ENCODE peak calls at places on chromosome 12, in five cellular contexts. Y is lower lobe of right lung, T is PC-9, Q is IMR-90, J is astrocyte of the spinal cord. B is an unnamed sample.

GRCh38 chr12:107441906-107442305 is 243.7 kb upstream of the PWP1 start:
- DNase-seq in J (peak), Y (no peak), Q (peak), T (no peak), B (peak)

GRCh38 chr12:29148958-29149690 is at the start of gene FAR2:
- DNase-seq in Y (peak), Q (no peak), J (peak), T (peak), B (peak)

GRCh38 chr12:131088701-131089525 is 135.2 kb downstream of the ADGRD1 start:
- DNase-seq in J (no peak), Y (peak), T (no peak), Q (no peak), B (no peak)

GRCh38 chr12:50515587-50515986 is 10.8 kb downstream of the DIP2B start:
- DNase-seq in Y (no peak), Q (no peak), T (no peak), J (no peak), B (no peak)

GRCh38 chr12:31897791-31898503 is 61.3 kb upstream of the RESF1 start:
- DNase-seq in Q (no peak), T (peak), J (peak), Y (peak), B (peak)

GRCh38 chr12:117069926-117070900 is 29.0 kb downstream of the TESC start:
- DNase-seq in Q (no peak), T (no peak), Y (peak), J (no peak), B (no peak)

GRCh38 chr12:3597526-3598210 is 106.7 kb downstream of the PRMT8 start:
- DNase-seq in J (no peak), Q (no peak), Y (no peak), T (no peak), B (no peak)

GRCh38 chr12:69389836-69390235 is 30.3 kb downstream of the YEATS4 start:
- DNase-seq in T (no peak), Q (peak), J (peak), Y (no peak), B (peak)

GRCh38 chr12:76515271-76515670 is 44.3 kb downstream of the OSBPL8 start:
- DNase-seq in T (no peak), Y (no peak), Q (no peak), J (no peak), B (no peak)

GRCh38 chr12:106985479-106985878 is 1.5 kb downstream of the MTERF2 start:
- DNase-seq in J (no peak), T (no peak), Y (no peak), Q (no peak), B (no peak)

GRCh38 chr12:123094349-123095073 is 56.4 kb downstream of the PITPNM2 start:
- DNase-seq in T (peak), J (peak), Q (peak), Y (no peak), B (peak)

GRCh38 chr12:116492703-116493324 is 66.4 kb upstream of the MAP1LC3B2 start:
- DNase-seq in Y (no peak), T (peak), J (peak), Q (peak), B (peak)

GRCh38 chr12:96472384-96472783 is 17.0 kb upstream of the CFAP54 start:
- DNase-seq in Y (no peak), T (no peak), Q (no peak), J (no peak), B (no peak)

GRCh38 chr12:91846466-91847055 is 299.1 kb downstream of the BTG1 start:
- DNase-seq in J (no peak), Q (peak), T (no peak), Y (no peak), B (peak)

GRCh38 chr12:19572920-19573558 is 133.7 kb downstream of the AEBP2 start:
- DNase-seq in Y (no peak), T (peak), Q (peak), J (peak), B (peak)

GRCh38 chr12:107929436-107929835 is 154.9 kb downstream of the ASCL4 start:
- DNase-seq in J (peak), T (no peak), Q (peak), Y (no peak), B (peak)

GRCh38 chr12:124436366-124436765 is 131.0 kb downstream of the NCOR2 start:
- DNase-seq in T (no peak), Y (no peak), J (no peak), Q (peak), B (no peak)

GRCh38 chr12:108302471-108303311 is 36.4 kb downstream of the CMKLR1 start:
- DNase-seq in Y (peak), Q (no peak), J (peak), T (peak), B (peak)

GRCh38 chr12:90305379-90305778 is 596.7 kb upstream of the ATP2B1 start:
- DNase-seq in T (peak), Q (no peak), J (no peak), Y (no peak), B (no peak)

GRCh38 chr12:124501827-124502226 is 65.6 kb downstream of the NCOR2 start:
- DNase-seq in J (no peak), Q (no peak), T (no peak), Y (no peak), B (peak)

GRCh38 chr12:93873561-93873960 is 196.4 kb downstream of the CRADD start:
- DNase-seq in T (no peak), Y (no peak), Q (no peak), J (no peak), B (no peak)

GRCh38 chr12:124581299-124581698 is 13.9 kb upstream of the NCOR2 start:
- DNase-seq in Q (no peak), T (no peak), Y (no peak), J (no peak), B (no peak)

GRCh38 chr12:122137681-122138080 is 36.3 kb downstream of the IL31 start:
- DNase-seq in Y (no peak), T (no peak), Q (no peak), J (no peak), B (no peak)

GRCh38 chr12:109944975-109945374 is 44.9 kb downstream of the TCHP start:
- DNase-seq in Q (peak), J (peak), Y (no peak), T (no peak), B (peak)

GRCh38 chr12:93844385-93844784 is 167.2 kb downstream of the CRADD start:
- DNase-seq in J (no peak), T (no peak), Q (no peak), Y (no peak), B (no peak)

GRCh38 chr12:115870527-115870926 is 407.0 kb downstream of the MED13L start:
- DNase-seq in J (no peak), Q (no peak), Y (no peak), T (no peak), B (no peak)

DNA sequence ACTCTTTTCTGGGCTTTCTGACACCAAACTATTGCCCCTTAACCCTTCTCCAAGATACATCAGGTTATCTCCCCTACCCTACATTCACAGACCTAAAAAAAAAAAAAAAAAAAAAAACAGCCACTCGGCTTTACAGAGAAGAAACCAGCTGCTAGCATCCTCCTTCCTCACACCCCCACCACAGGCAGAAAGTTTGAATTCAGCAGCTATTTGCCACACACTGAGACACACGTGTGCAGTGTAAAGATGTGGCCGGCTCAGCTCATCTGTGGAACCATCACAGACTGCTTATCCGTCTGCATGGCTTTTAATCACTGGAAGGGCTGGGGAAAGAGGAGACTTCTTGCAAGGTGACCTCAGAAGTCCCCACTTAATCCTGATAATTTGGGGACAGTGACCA is 50.1 kb downstream of the VWF start:
- DNase-seq in Y (no peak), T (no peak), Q (no peak), J (peak), B (peak)
- H3K4me3 ChIP-seq in Y (peak), T (no peak), Q (no peak), J (no peak), B (no peak)

DNA sequence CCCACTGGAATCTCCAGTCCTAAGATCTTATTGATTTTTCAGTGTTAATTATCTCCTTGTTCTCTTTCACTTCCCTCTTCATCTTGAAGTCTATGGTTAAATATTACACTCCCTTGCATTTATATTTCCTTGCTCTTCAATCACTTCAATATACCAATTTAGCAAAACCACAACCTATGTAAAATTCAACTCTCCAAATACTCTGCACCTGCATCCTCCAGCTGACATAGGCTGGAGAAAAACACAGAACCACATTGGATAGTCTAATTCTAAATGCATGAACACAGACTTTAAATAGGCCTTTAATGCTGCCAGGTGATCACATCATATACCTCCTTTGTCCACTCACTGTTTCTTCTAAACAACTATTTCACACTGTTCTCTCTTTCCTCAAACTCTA is 253.8 kb upstream of the GARIN6 start:
- DNase-seq in J (no peak), Q (no peak), T (no peak), Y (no peak), B (no peak)
- TF ChIP-seq CTCF in J (no peak), Q (no peak), T (no peak), Y (no peak), B (no peak)

DNA sequence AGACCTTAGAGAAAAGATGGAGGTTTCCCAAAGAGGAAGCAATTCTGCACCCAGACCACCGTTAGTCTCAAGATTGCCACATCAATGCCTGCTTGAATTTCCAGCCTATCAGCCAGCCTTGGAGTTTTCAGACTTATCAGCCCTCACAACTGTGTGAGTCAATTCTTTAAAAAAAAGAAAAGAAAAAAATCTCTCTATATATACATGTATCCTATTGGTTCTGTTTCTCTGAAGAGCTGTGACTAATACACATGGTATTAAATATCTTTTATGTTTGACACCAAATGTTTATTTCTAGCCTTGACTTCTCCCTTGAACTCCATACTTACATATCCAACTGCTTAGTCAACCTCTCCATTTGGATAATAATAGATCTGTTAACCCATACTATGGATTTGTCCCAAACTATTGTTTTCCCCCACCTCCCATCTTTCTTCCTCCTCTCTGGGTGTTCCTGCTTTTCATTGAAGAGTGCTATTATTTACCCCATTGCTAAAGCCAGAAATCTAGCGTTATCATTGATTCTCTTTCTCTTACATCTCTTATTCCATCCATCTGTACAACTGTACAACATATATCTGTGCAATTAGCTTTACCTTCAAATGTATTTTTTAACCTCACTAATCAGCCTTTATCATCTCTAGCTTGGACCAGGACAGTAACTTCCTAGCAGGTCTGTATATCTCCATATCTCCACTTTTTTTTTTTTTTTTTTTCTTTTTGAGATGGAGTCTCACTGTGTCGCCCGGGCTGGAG is 22.7 kb upstream of the EID3 start:
- DNase-seq in J (peak), Q (peak), T (no peak), Y (no peak), B (peak)
- H3K4me3 ChIP-seq in J (no peak), Q (peak), T (peak), Y (no peak), B (no peak)

GRCh38 chr12:46468159-46468558 is 95.6 kb upstream of the SLC38A2 start:
- DNase-seq in Q (no peak), Y (no peak), T (no peak), J (peak), B (peak)
- TF ChIP-seq CTCF in Q (no peak), Y (no peak), T (no peak), J (no peak), B (no peak)

GRCh38 chr12:57965766-57966165 is 24.4 kb downstream of the ATP23 start:
- DNase-seq in T (no peak), Q (no peak), J (no peak), Y (no peak), B (no peak)
- H3K4me3 ChIP-seq in T (no peak), Q (no peak), J (no peak), Y (no peak), B (no peak)

GRCh38 chr12:132314516-132315233 is 14.7 kb downstream of the GALNT9 start:
- DNase-seq in T (no peak), Q (no peak), Y (peak), J (no peak), B (no peak)
- TF ChIP-seq CTCF in T (no peak), Q (no peak), Y (no peak), J (no peak), B (no peak)

DNA sequence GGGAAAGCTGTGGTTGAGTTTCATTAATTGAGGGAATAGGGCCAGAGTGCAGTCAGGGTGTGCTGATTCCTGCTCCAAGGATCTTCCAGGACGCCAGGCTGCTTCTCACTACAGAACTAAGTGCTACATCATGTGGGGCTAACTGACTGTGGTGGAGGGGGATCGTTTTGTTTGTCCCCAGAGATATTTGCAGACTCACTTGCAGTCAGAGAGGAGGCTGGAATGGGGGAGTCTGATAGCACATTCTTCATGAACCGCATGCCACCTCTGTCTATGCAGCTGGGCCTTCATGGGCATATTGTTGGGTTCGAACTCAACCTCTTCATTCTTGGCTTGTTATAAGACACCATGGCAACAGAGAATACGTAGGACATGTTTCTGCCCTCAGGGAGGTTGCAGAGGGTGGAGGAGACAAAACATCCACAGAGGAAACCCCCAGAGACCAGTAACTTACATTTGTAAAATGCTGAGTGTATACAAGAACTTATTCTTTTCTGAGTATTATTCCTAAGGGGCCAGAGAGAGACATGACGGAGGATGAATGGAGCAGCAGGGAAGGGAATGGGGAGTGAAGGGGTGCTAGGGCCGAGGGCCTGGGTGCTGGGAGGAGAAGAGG is 13.0 kb downstream of the KRT7 start:
- DNase-seq in Y (no peak), T (no peak), Q (no peak), J (no peak), B (no peak)
- H3K4me3 ChIP-seq in Y (no peak), T (no peak), Q (no peak), J (no peak), B (no peak)